ENCODE peak calls at places on chromosomes 11 and 22, in seven cellular contexts. L is GM12865, Q is GM06990, J is endothelial cell, X is AG09319, T is OCI-LY7, F is transverse colon. K is an unnamed sample.

GRCh38 chr11:62147545-62147944 is 23.7 kb downstream of the INCENP start:
- DNase-seq in L (no peak), Q (no peak), J (no peak), X (no peak), T (no peak), F (no peak), K (no peak)

GRCh38 chr11:9273430-9274336 is 8.5 kb upstream of the DENND5A start:
- DNase-seq in L (no peak), Q (no peak), J (no peak), X (no peak), T (no peak), F (no peak), K (no peak)

GRCh38 chr22:27438271-27438980 is 363.1 kb downstream of the MN1 start:
- DNase-seq in L (no peak), Q (no peak), J (no peak), X (no peak), T (no peak), F (no peak), K (no peak)

GRCh38 chr11:66172146-66172545 is 96.3 kb upstream of the RAB1B start:
- DNase-seq in L (no peak), Q (no peak), J (no peak), X (no peak), T (no peak), F (no peak), K (no peak)

GRCh38 chr11:65417702-65418430 is 4.7 kb upstream of the NEAT1 start:
- DNase-seq in L (peak), Q (peak), J (no peak), X (no peak), T (peak), F (peak), K (peak)

GRCh38 chr11:58334708-58335107 is 24.2 kb downstream of the OR5B17 start:
- DNase-seq in L (no peak), Q (no peak), J (no peak), X (no peak), T (no peak), F (no peak), K (no peak)

GRCh38 chr22:48307941-48308340 is 1519.7 kb downstream of the BRD1 start:
- DNase-seq in L (no peak), Q (no peak), J (no peak), X (no peak), T (no peak), F (no peak), K (no peak)

GRCh38 chr11:62108017-62108750 is 15.6 kb upstream of the INCENP start:
- DNase-seq in L (peak), Q (no peak), J (peak), X (peak), T (peak), F (no peak), K (peak)

GRCh38 chr22:46984751-46985506 is 222.5 kb downstream of the TBC1D22A start:
- DNase-seq in L (no peak), Q (no peak), J (no peak), X (no peak), T (no peak), F (no peak), K (no peak)

GRCh38 chr11:124917115-124917637 is 1.9 kb upstream of the HEPN1 start:
- DNase-seq in L (no peak), Q (no peak), J (no peak), X (no peak), T (no peak), F (no peak), K (no peak)

GRCh38 chr11:8282621-8283509 is 19.2 kb upstream of the LMO1 start:
- DNase-seq in L (no peak), Q (no peak), J (no peak), X (no peak), T (no peak), F (no peak), K (no peak)

GRCh38 chr22:44130076-44130711 is 50.5 kb upstream of the PARVG start:
- DNase-seq in L (no peak), Q (no peak), J (no peak), X (no peak), T (no peak), F (no peak), K (no peak)

GRCh38 chr22:46003271-46004091 is 26.5 kb upstream of the WNT7B start:
- DNase-seq in L (no peak), Q (no peak), J (no peak), X (no peak), T (no peak), F (no peak), K (no peak)

GRCh38 chr22:42321908-42322561 is 51.6 kb upstream of the TCF20 start:
- DNase-seq in L (no peak), Q (no peak), J (no peak), X (no peak), T (no peak), F (peak), K (no peak)

GRCh38 chr11:121031167-121031566 is 7.3 kb downstream of the TBCEL start:
- DNase-seq in L (no peak), Q (no peak), J (no peak), X (no peak), T (no peak), F (no peak), K (no peak)

GRCh38 chr11:9002920-9003572 is 755 bp downstream of the NRIP3 start:
- DNase-seq in L (no peak), Q (no peak), J (no peak), X (no peak), T (no peak), F (no peak), K (peak)

GRCh38 chr22:37282385-37282677 is at the start of gene CYTH4:
- DNase-seq in L (peak), Q (peak), J (no peak), X (no peak), T (peak), F (peak), K (peak)

GRCh38 chr11:44005076-44005800 is 42.5 kb upstream of the ACCSL start:
- DNase-seq in L (no peak), Q (no peak), J (no peak), X (no peak), T (no peak), F (no peak), K (no peak)

GRCh38 chr11:17720796-17721171 is 1.4 kb downstream of the MYOD1 start:
- DNase-seq in L (no peak), Q (no peak), J (no peak), X (no peak), T (no peak), F (no peak), K (no peak)

GRCh38 chr11:17719940-17720795 is 797 bp downstream of the MYOD1 start:
- DNase-seq in L (no peak), Q (no peak), J (peak), X (no peak), T (no peak), F (no peak), K (no peak)

GRCh38 chr11:17721242-17721999 is 2.0 kb downstream of the MYOD1 start:
- DNase-seq in L (no peak), Q (no peak), J (no peak), X (no peak), T (no peak), F (no peak), K (no peak)

GRCh38 chr11:17724020-17724908 is 4.9 kb downstream of the MYOD1 start:
- DNase-seq in L (no peak), Q (no peak), J (no peak), X (no peak), T (no peak), F (no peak), K (no peak)

DNA sequence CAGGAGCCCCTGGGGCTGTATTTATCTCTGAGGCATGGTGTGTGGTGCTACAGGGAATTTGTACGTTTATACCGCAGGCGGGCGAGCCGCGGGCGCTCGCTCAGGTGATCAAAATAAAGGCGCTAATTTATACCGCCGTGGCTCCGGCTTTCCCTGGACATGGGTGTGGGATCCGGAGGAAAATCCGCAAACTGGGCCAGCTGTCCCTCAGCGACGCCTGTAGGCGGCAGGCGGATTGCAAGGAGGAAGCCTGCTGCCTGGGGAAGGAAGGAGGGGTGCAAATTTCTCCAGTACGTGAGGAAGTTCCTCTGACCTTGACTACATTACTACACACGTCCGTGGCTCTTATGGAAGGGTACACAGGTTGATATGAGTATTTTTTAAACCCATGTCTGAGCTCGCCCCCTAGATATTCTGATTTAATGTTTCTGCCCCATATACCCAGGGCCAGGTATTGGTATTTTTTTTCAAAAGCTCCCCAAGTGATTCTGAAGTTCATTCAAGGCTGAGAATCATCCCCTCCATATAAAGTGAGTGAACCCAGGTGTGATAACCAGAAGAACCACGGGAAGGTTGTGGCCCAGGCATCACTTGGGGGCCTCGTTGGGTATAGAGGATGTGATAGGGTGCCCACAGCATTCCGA is 2.8 kb downstream of the MYOD1 start:
- DNase-seq in L (no peak), Q (no peak), J (peak), X (no peak), T (no peak), F (no peak), K (no peak)
- TF ChIP-seq CTCF in L (no peak), Q (no peak), J (peak), X (peak), T (no peak), F (no peak), K (no peak)

GRCh38 chr11:113338730-113339129 is 24.3 kb downstream of the TTC12 start:
- DNase-seq in L (no peak), Q (no peak), J (peak), X (no peak), T (no peak), F (no peak), K (no peak)
- TF ChIP-seq CTCF in L (no peak), Q (no peak), J (no peak), X (no peak), T (no peak), F (no peak), K (no peak)

GRCh38 chr22:41239443-41240128 is 1.1 kb downstream of the CHADL start:
- DNase-seq in L (no peak), Q (no peak), J (no peak), X (no peak), T (no peak), F (no peak), K (no peak)

GRCh38 chr22:41237707-41238569 is 2.8 kb downstream of the CHADL start:
- DNase-seq in L (peak), Q (peak), J (peak), X (no peak), T (peak), F (peak), K (peak)

GRCh38 chr22:41234815-41235687 is 5.7 kb downstream of the CHADL start:
- DNase-seq in L (no peak), Q (no peak), J (no peak), X (no peak), T (no peak), F (no peak), K (no peak)

GRCh38 chr22:41238570-41239442 is 1.9 kb downstream of the CHADL start:
- DNase-seq in L (no peak), Q (no peak), J (no peak), X (no peak), T (no peak), F (no peak), K (no peak)

GRCh38 chr22:41237036-41237706 is 3.6 kb downstream of the CHADL start:
- DNase-seq in L (no peak), Q (no peak), J (no peak), X (no peak), T (no peak), F (no peak), K (no peak)
- TF ChIP-seq CTCF in L (no peak), Q (no peak), J (peak), X (no peak), T (no peak), F (no peak), K (no peak)

DNA sequence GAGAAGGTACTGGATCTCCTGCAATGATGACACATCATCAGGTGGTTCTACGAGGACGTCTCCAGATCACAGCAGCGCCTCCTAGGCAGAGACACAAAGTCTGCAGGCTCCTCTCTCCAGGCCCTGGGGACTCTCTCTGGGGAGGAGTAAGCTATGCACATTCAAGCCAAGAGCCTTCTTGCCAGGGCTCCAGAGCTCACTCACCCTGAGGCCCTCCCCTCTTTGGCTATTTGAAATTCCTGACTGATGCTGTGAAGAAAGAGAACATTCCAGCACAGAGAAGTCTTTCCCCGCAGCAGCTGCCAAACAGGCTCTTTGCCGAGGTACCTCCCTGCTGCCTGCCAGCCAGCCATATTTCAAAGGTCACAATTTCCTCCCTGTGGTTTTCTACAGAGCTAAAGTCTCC is 204.9 kb downstream of the CSNK2A3 start:
- DNase-seq in L (peak), Q (no peak), J (no peak), X (peak), T (no peak), F (peak), K (no peak)
- TF ChIP-seq CTCF in L (no peak), Q (peak), J (no peak), X (peak), T (peak), F (peak), K (no peak)

GRCh38 chr11:102317099-102317767 is at the start of gene BIRC3:
- DNase-seq in L (peak), Q (peak), J (peak), X (peak), T (peak), F (peak), K (peak)
- TF ChIP-seq CTCF in L (no peak), Q (peak), J (no peak), X (peak), T (peak), F (peak), K (no peak)

DNA sequence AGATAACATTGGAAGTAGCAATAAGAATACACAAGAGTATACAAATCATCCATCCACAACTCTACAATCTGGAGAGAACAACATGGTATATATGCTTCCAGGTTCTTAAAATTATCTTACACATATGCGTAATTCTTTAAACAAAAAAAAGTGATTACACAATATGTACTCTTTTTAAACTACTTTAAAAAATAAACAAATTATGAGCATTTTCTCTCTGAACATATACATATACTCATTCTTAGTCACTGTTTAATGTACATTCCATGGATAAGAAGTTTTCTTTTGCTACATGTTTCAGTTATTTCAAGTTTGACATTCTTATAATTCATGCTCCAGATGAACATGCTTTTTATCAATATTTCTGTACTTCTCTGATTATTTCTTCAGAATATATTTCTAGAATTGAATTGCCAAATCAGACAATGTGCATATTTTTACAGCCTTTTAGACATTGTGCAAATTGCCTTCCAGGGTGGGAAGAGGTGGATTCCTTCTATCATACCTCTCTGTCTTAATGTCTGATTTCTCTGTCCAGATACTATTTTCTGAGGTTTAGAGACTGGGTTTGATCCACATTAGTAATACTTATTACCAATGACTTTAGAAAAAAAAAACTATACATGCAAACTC is 551.6 kb downstream of the METTL15 start:
- DNase-seq in L (no peak), Q (no peak), J (no peak), X (no peak), T (no peak), F (no peak), K (no peak)
- TF ChIP-seq CTCF in L (no peak), Q (no peak), J (no peak), X (no peak), T (no peak), F (no peak), K (no peak)

GRCh38 chr11:72103754-72104167 is 664 bp upstream of the LAMTOR1 start:
- DNase-seq in L (no peak), Q (no peak), J (no peak), X (no peak), T (no peak), F (no peak), K (no peak)

GRCh38 chr11:72100462-72100861 is 2.6 kb downstream of the LAMTOR1 start:
- DNase-seq in L (no peak), Q (no peak), J (no peak), X (no peak), T (no peak), F (no peak), K (no peak)

GRCh38 chr11:72102162-72102561 is 935 bp downstream of the LAMTOR1 start:
- DNase-seq in L (no peak), Q (no peak), J (no peak), X (no peak), T (no peak), F (no peak), K (no peak)

GRCh38 chr11:72102631-72102945 is 509 bp downstream of the LAMTOR1 start:
- DNase-seq in L (no peak), Q (no peak), J (no peak), X (no peak), T (no peak), F (no peak), K (peak)

DNA sequence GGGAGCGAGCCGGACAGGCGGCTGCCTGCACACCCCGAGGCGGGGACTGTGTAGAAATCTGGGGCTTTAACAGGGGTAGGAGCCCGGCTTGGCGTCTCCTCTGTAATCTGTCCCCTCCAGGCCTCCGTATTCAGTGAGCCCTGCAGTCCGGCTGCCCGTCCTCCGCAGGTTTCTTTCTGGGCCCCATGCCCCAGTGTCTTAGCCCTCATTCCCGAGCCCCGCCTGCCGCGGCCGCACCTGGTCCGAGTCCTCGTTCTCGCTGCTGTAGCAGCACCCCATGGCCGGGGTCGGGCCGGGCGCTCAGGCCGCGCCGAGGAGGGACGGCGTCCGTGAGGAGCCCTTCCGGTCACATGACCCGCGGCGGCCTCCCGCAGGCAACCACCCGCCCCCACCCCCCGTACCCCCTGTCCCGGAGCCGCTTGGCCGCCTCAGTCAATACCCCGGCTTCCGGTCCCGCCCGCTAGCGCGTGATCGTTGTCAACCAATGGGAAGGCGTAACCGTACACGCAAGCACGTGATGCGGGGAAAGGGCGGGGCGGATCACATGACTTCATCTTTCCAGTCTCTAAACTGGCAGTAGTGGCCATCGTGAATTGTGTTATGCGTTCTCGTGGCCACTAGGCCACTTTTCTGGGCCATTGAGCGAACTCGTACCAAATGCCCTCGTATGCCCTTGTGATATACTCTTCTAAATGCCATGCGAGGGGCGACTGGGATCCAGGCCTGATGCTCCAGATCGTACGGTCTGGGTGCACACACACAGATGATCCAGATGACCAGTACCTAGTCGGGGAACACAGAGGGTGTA is at the start of gene LAMTOR1:
- DNase-seq in L (peak), Q (peak), J (peak), X (peak), T (peak), F (peak), K (peak)
- TF ChIP-seq CTCF in L (peak), Q (peak), J (peak), X (peak), T (peak), F (peak), K (no peak)

K was measured in GM20000.